ENCODE peak calls at places on chromosomes 4 and X, in ten cellular contexts. O is lower leg skin, U is IMR-90, R is BJ, F is progenitor cell of endocrine pancreas, L is left lung, N is Peyer's patch, T is foreskin keratinocyte, X is fibroblast of lung, W is ascending aorta. S is an unnamed sample.

GRCh38 chrX:137982791-137983190 is 416.9 kb downstream of the ZIC3 start:
- DNase-seq in T (no peak), L (no peak), U (no peak), N (no peak), O (no peak), R (no peak), F (no peak), W (no peak), X (no peak), S (no peak)

GRCh38 chr4:153785830-153786721 is 2.8 kb downstream of the SFRP2 start:
- DNase-seq in O (no peak), R (no peak), N (no peak), T (no peak), W (no peak), X (peak; percentile 55), F (no peak), U (peak; percentile 14), L (no peak), S (no peak)

GRCh38 chrX:40175416-40176255 is 77.9 kb upstream of the BCOR start:
- DNase-seq in F (no peak), R (no peak), O (peak; percentile 65), L (peak; percentile 84), T (no peak), X (peak; percentile 45), W (peak; percentile 86), N (peak; percentile 91), U (no peak), S (peak; percentile 73)

GRCh38 chrX:154437398-154437752 is 421 bp downstream of the GDI1 start:
- DNase-seq in T (no peak), X (no peak), O (no peak), W (no peak), R (no peak), F (no peak), N (no peak), L (no peak), U (no peak), S (no peak)

GRCh38 chr4:152479428-152480026 is 56.4 kb downstream of the FBXW7 start:
- DNase-seq in X (peak; percentile 58), O (no peak), U (peak; percentile 60), L (no peak), N (no peak), R (no peak), F (no peak), W (no peak), T (no peak), S (no peak)

GRCh38 chr4:75672461-75673026 is 667 bp downstream of the G3BP2 start:
- DNase-seq in T (peak; percentile 26), W (peak; percentile 80), X (peak; percentile 53), L (peak; percentile 80), R (no peak), N (peak; percentile 89), O (peak; percentile 56), F (peak; percentile 42), U (peak; percentile 41), S (peak; percentile 76)

GRCh38 chr4:38141808-38142500 is 181.8 kb downstream of the PTTG2 start:
- DNase-seq in R (no peak), W (no peak), O (peak; percentile 37), F (no peak), X (peak; percentile 61), T (no peak), L (no peak), U (peak; percentile 86), N (no peak), S (no peak)

GRCh38 chr4:16265820-16266219 is 39.5 kb upstream of the TAPT1 start:
- DNase-seq in R (no peak), T (no peak), L (no peak), F (no peak), W (no peak), N (no peak), U (no peak), X (no peak), O (no peak), S (no peak)

GRCh38 chr4:186168750-186169149 is 22.6 kb upstream of the CYP4V2 start:
- DNase-seq in W (no peak), O (no peak), F (no peak), N (no peak), T (no peak), X (no peak), L (no peak), U (no peak), R (no peak), S (no peak)

GRCh38 chr4:186169333-186169941 is 21.9 kb upstream of the CYP4V2 start:
- DNase-seq in X (no peak), U (no peak), L (no peak), N (no peak), T (no peak), R (no peak), F (no peak), W (no peak), O (no peak), S (no peak)

GRCh38 chr4:186172551-186172950 is 18.8 kb upstream of the CYP4V2 start:
- DNase-seq in U (no peak), N (peak; percentile 60), X (no peak), O (no peak), W (no peak), F (no peak), R (no peak), T (no peak), L (no peak), S (no peak)

GRCh38 chr4:186170966-186171365 is 20.4 kb upstream of the CYP4V2 start:
- DNase-seq in U (no peak), F (no peak), N (no peak), O (no peak), T (no peak), R (no peak), L (no peak), W (no peak), X (no peak), S (no peak)

DNA sequence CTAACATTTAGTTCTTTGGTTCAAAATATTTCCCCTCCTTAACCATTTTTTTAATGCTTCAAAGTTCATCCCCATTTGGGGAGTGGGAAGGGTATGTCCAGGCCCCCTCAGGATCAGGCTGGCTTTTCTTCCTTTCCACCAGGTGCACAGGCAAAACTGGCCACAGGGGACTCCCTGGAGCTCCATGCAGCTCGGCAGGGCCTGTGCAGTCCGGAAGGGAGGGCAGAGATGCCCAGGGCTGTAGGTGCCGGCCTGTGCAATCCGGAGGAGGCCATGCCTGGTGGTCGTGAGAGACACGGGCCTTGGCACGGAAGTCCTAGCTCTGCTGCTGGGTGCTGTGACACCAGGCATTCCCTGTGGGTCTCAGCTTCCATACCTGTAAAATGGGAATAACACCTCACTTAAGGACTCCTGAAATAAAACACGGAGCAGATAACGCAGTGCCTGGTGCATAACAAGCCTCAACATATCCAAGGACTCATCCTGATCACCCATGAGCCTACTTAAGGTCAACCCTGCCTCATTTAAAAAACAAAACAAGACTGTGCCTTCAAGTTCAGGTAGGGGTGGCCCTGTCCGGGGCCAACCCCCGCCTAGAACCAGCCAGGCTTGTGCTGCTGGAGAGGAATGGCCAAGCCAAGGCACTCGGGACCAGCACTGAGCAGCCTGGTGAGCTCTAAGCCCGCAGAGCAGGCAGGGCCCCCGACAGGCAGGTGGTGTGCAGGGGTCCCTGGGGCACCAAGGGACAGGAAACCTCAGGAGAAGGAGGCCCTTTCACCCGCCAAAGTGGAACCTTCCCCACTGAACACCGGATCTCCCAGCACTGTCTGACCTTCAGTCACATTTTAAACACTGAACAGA is 21.2 kb upstream of the CYP4V2 start:
- DNase-seq in F (no peak), U (no peak), N (no peak), T (no peak), X (no peak), L (no peak), W (no peak), R (no peak), O (no peak), S (no peak)
- TF ChIP-seq CTCF in F (no peak), U (no peak), N (no peak), T (no peak), X (no peak), L (no peak), W (no peak), R (no peak), O (no peak), S (no peak)

GRCh38 chr4:112563431-112564200 is 47.6 kb upstream of the NEUROG2 start:
- DNase-seq in L (no peak), T (no peak), O (no peak), X (no peak), U (no peak), N (no peak), W (no peak), R (no peak), F (no peak), S (no peak)

GRCh38 chr4:112562254-112562653 is 46.3 kb upstream of the NEUROG2 start:
- DNase-seq in W (no peak), T (no peak), U (no peak), F (no peak), X (no peak), O (no peak), L (no peak), N (no peak), R (no peak), S (no peak)

GRCh38 chr4:112567536-112567935 is 51.6 kb upstream of the NEUROG2 start:
- DNase-seq in T (no peak), N (no peak), L (no peak), U (no peak), R (no peak), O (no peak), F (no peak), X (no peak), W (no peak), S (no peak)

GRCh38 chr4:112560084-112560483 is 44.1 kb upstream of the NEUROG2 start:
- DNase-seq in W (no peak), T (no peak), R (no peak), N (no peak), O (no peak), U (no peak), F (no peak), X (no peak), L (no peak), S (no peak)

GRCh38 chr4:112564706-112565270 is 48.8 kb upstream of the NEUROG2 start:
- DNase-seq in O (no peak), N (no peak), W (no peak), T (no peak), U (no peak), X (no peak), F (no peak), L (no peak), R (no peak), S (no peak)
- TF ChIP-seq CTCF in O (no peak), N (no peak), W (no peak), T (no peak), U (no peak), X (no peak), F (no peak), L (no peak), R (no peak), S (no peak)

DNA sequence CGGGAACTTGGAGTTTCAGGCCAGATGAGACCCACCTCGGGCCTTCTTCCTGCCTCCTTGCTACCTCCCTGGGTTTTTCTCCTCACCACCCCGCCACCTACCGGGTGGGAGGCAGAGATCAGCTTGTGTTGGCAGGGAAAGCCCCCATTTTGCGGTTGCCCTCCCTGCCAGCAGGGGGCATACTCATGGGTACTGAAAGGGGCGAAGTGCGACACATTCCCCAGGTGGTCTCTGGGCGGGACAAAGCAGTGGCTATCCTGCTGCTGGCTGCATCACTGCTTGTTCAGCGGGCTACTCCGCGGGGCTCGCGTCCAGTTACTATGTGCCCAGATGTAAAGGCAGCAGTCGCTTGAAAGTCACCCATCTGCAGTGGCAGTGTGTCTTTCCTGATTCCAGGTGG is 330.3 kb downstream of the PDHA2 start:
- DNase-seq in T (no peak), X (no peak), F (no peak), L (peak; percentile 18), N (no peak), U (no peak), R (no peak), W (no peak), O (no peak), S (no peak)
- TF ChIP-seq CTCF in T (peak; percentile 2), X (no peak), F (no peak), L (no peak), N (no peak), U (no peak), R (no peak), W (no peak), O (no peak), S (no peak)

GRCh38 chrX:47587091-47587891 is 5.1 kb downstream of the TIMP1 start:
- DNase-seq in U (peak; percentile 27), N (peak; percentile 24), O (no peak), X (no peak), W (peak; percentile 48), L (no peak), F (no peak), R (no peak), T (no peak), S (no peak)

GRCh38 chrX:47587906-47588735 is 5.9 kb downstream of the TIMP1 start:
- DNase-seq in L (no peak), N (peak; percentile 42), O (no peak), W (peak; percentile 63), R (no peak), F (no peak), X (no peak), T (no peak), U (no peak), S (no peak)

GRCh38 chrX:47584714-47585113 is 2.5 kb downstream of the TIMP1 start:
- DNase-seq in L (no peak), U (no peak), O (no peak), R (no peak), X (no peak), N (no peak), T (no peak), F (no peak), W (no peak), S (no peak)

GRCh38 chrX:47585273-47585672 is 3.0 kb downstream of the TIMP1 start:
- DNase-seq in R (no peak), W (peak; percentile 62), U (no peak), X (no peak), N (peak; percentile 40), F (no peak), L (no peak), O (no peak), T (no peak), S (no peak)

GRCh38 chrX:47586043-47586787 is 4.0 kb downstream of the TIMP1 start:
- DNase-seq in L (no peak), W (peak; percentile 48), X (no peak), F (no peak), U (no peak), T (no peak), N (peak; percentile 36), R (no peak), O (no peak), S (no peak)
- TF ChIP-seq CTCF in L (no peak), W (no peak), X (no peak), F (no peak), U (no peak), T (no peak), N (no peak), R (no peak), O (no peak), S (no peak)